ENCODE peak calls at places on chromosomes 12 and 14, in seven cellular contexts. U is activated CD8-positive, alpha-beta memory T cell treated with anti-CD3 and anti-CD28 coated beads for 24 hours; T is KG1; K is breast epithelium; B is activated T-helper 9 cell treated with anti-CD3 and anti-CD28 coated beads, Interleukin-2, amount 50 U/mL, for 16 hours; A is KBM-7; D is activated CD8-positive, alpha-beta T cell treated with anti-CD3 and anti-CD28 coated beads, Interleukin-2, amount 10 ng/mL, durations not matched to agents 7 days and 5 days. H is an unnamed sample.

GRCh38 chr12:22254450-22254849 is 80.1 kb downstream of the ST8SIA1 start:
- DNase-seq in U (no peak), T (no peak), K (no peak), B (no peak), A (no peak), D (no peak), H (no peak)

GRCh38 chr12:3249081-3249800 is 172.1 kb downstream of the TSPAN9 start:
- DNase-seq in U (no peak), T (no peak), K (no peak), B (no peak), A (peak), D (no peak), H (no peak)

GRCh38 chr12:54299515-54300266 is 1.1 kb downstream of the NFE2 start:
- DNase-seq in U (no peak), T (no peak), K (no peak), B (no peak), A (no peak), D (no peak), H (no peak)

GRCh38 chr14:95555053-95555452 is 20.2 kb downstream of the GLRX5 start:
- DNase-seq in U (no peak), T (no peak), K (no peak), B (no peak), A (no peak), D (no peak), H (no peak)

GRCh38 chr14:24298892-24299254 is 707 bp downstream of the DHRS1 start:
- DNase-seq in U (no peak), T (no peak), K (peak), B (no peak), A (no peak), D (peak), H (no peak)

GRCh38 chr14:84420236-84420635 is 1109.7 kb upstream of the FLRT2 start:
- DNase-seq in U (no peak), T (no peak), K (no peak), B (no peak), A (no peak), D (no peak), H (no peak)

GRCh38 chr14:104268725-104269436 is 130.5 kb downstream of the KIF26A start:
- DNase-seq in U (no peak), T (no peak), K (no peak), B (no peak), A (no peak), D (no peak), H (peak)

GRCh38 chr14:105203057-105203494 is 22.0 kb upstream of the NUDT14 start:
- DNase-seq in U (peak), T (peak), K (peak), B (peak), A (peak), D (peak), H (peak)

GRCh38 chr14:103561381-103562134 is 899 bp downstream of the BAG5 start:
- DNase-seq in U (no peak), T (peak), K (no peak), B (no peak), A (peak), D (peak), H (no peak)

GRCh38 chr12:126493366-126494108 is 1428.3 kb downstream of the AACS start:
- DNase-seq in U (no peak), T (no peak), K (no peak), B (no peak), A (no peak), D (no peak), H (no peak)

GRCh38 chr12:98909749-98910148 is 264.7 kb downstream of the APAF1 start:
- DNase-seq in U (no peak), T (no peak), K (no peak), B (no peak), A (no peak), D (no peak), H (no peak)

GRCh38 chr12:12845794-12846243 is 32.7 kb downstream of the DDX47 start:
- DNase-seq in U (no peak), T (no peak), K (no peak), B (no peak), A (no peak), D (no peak), H (no peak)

GRCh38 chr12:120115066-120115465 is 1.5 kb downstream of the RAB35 start:
- DNase-seq in U (no peak), T (no peak), K (no peak), B (no peak), A (no peak), D (peak), H (no peak)

GRCh38 chr12:102769323-102769916 is 147.6 kb downstream of the PAH start:
- DNase-seq in U (peak), T (peak), K (peak), B (no peak), A (peak), D (peak), H (no peak)

GRCh38 chr14:55641290-55641689 is 61.3 kb downstream of the KTN1 start:
- DNase-seq in U (no peak), T (no peak), K (no peak), B (no peak), A (no peak), D (no peak), H (no peak)

GRCh38 chr14:65631040-65631439 is 218.5 kb downstream of the FUT8 start:
- DNase-seq in U (no peak), T (no peak), K (no peak), B (no peak), A (peak), D (no peak), H (no peak)

GRCh38 chr14:99822166-99822527 is 28.9 kb downstream of the EML1 start:
- DNase-seq in U (no peak), T (no peak), K (no peak), B (no peak), A (no peak), D (no peak), H (no peak)

GRCh38 chr14:45716506-45716905 is 463.5 kb upstream of the MIS18BP1 start:
- DNase-seq in U (no peak), T (no peak), K (no peak), B (no peak), A (peak), D (no peak), H (no peak)

GRCh38 chr14:36952702-36953101 is 219.7 kb downstream of the SLC25A21 start:
- DNase-seq in U (no peak), T (no peak), K (no peak), B (no peak), A (no peak), D (no peak), H (no peak)

GRCh38 chr12:125244338-125244737 is 179.1 kb downstream of the AACS start:
- DNase-seq in U (no peak), T (no peak), K (no peak), B (no peak), A (no peak), D (no peak), H (no peak)

GRCh38 chr12:48165089-48166031 is 8.0 kb upstream of the ASB8 start:
- DNase-seq in U (peak), T (no peak), K (no peak), B (peak), A (peak), D (peak), H (no peak)

GRCh38 chr12:124392991-124393790 is 98.3 kb downstream of the RFLNA start:
- DNase-seq in U (no peak), T (no peak), K (peak), B (no peak), A (no peak), D (no peak), H (peak)

GRCh38 chr14:57209561-57209960 is 59.1 kb downstream of the EXOC5 start:
- DNase-seq in U (no peak), T (no peak), K (no peak), B (no peak), A (no peak), D (no peak), H (no peak)

GRCh38 chr12:16238661-16239060 is 38.8 kb downstream of the SLC15A5 start:
- DNase-seq in U (no peak), T (no peak), K (no peak), B (no peak), A (no peak), D (no peak), H (no peak)

GRCh38 chr14:68191567-68192321 is 372.2 kb downstream of the RAD51B start:
- DNase-seq in U (no peak), T (no peak), K (no peak), B (no peak), A (no peak), D (no peak), H (no peak)

GRCh38 chr14:22478670-22479069 is 110.4 kb downstream of the DAD1 start:
- DNase-seq in U (no peak), T (no peak), K (no peak), B (no peak), A (no peak), D (no peak), H (no peak)

GRCh38 chr14:21680072-21680471 is 6.5 kb upstream of the OR4E1 start:
- DNase-seq in U (no peak), T (no peak), K (no peak), B (no peak), A (no peak), D (no peak), H (no peak)